ENCODE peak calls at places on chromosomes 13 and 19, in seven cellular contexts. O, P, H, A, D, R and K are unnamed samples.

GRCh38 chr19:49497047-49497789 is 984 bp downstream of the RPS11 start:
- DNase-seq in A (peak; percentile 78), R (peak; percentile 94), P (peak; percentile 77), H (peak; percentile 93), D (no peak), O (no peak), K (peak; percentile 59)

GRCh38 chr13:98014766-98015165 is 61.3 kb downstream of the IPO5 start:
- DNase-seq in D (peak; percentile 58), A (no peak), H (no peak), R (no peak), P (no peak), O (no peak), K (peak; percentile 78)

GRCh38 chr13:75876371-75877050 is 240.4 kb downstream of the LMO7 start:
- DNase-seq in O (peak; percentile 49), H (peak; percentile 73), R (no peak), P (peak; percentile 33), D (no peak), A (no peak), K (peak; percentile 76)

GRCh38 chr19:42250666-42251531 is 4.0 kb downstream of the ERF start:
- DNase-seq in R (peak; percentile 82), A (no peak), D (no peak), H (peak; percentile 7), O (peak; percentile 47), P (no peak), K (peak; percentile 52)

GRCh38 chr19:48635263-48635965 is 1.8 kb downstream of the DBP start:
- DNase-seq in A (peak; percentile 90), D (no peak), R (peak; percentile 95), O (peak; percentile 75), P (peak; percentile 74), H (peak; percentile 58), K (peak; percentile 47)

GRCh38 chr13:41231025-41231677 is 32.2 kb downstream of the MTRF1 start:
- DNase-seq in D (no peak), A (no peak), O (no peak), H (no peak), R (no peak), P (no peak), K (no peak)

GRCh38 chr13:72129117-72129516 is 262.1 kb upstream of the DACH1 start:
- DNase-seq in R (no peak), A (no peak), O (no peak), P (no peak), H (no peak), D (no peak), K (no peak)

GRCh38 chr13:49533586-49534269 is 38.0 kb downstream of the PHF11 start:
- DNase-seq in A (no peak), O (no peak), P (no peak), R (no peak), H (peak; percentile 58), D (no peak), K (no peak)

GRCh38 chr13:25862156-25862555 is 189.7 kb downstream of the SHISA2 start:
- DNase-seq in D (no peak), R (no peak), O (no peak), H (no peak), A (no peak), P (no peak), K (no peak)

DNA sequence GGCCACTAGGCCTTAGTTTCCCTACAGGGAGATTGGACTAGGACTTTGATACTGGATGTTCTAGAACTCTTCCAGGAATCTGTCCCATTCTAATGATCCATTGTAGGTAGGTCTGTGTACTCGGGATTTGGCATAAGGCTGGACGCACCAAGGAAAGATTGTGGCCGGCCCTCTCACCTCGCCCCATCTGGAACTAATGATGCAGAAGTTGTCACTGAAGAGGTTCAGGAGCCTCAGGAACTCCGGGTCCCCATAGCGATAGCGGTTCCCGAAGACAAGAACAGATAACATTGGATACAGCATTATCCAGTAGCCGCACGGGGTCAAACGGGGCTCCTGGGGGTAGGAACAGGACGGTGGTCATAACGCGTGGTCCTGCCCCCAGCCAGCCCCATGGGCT is 11.2 kb downstream of the EGLN2 start:
- DNase-seq in P (no peak), H (no peak), A (no peak), D (no peak), O (peak; percentile 28), R (peak; percentile 65), K (no peak)
- H3K4me3 ChIP-seq in P (no peak overlapping the region), H (no peak overlapping the region), A (no peak overlapping the region), D (no peak overlapping the region), O (no peak overlapping the region), R (peak overlapping the region; percentile 48), K (peak overlapping the region; percentile 49)

DNA sequence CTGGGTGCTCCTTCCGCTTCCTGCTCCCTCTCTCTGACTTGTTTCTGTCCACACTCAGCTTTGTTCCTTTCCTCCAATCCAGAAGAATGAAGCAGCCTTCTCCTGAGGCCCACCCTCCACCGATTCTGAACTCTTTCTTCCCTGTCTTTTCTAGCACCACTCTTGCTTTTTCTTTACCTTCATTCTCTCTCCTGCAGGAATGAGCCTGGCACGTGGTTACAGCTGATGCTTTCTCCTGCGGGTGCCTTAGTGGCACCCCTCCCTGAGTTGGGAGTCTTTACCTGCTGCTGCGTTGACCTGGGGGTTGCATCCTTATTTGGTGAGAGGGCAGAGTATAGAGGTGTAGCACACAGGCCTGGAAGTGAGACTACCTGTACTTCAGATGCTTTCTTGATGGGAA is 6.2 kb downstream of the UBAC2 start:
- DNase-seq in H (no peak), A (no peak), D (no peak), P (no peak), O (no peak), R (no peak), K (no peak)
- TF ChIP-seq CTCF in H (no peak), A (no peak), D (no peak), P (no peak), O (no peak), R (no peak), K (no peak)

GRCh38 chr19:15248648-15249559 is 16.7 kb upstream of the EPHX3 start:
- DNase-seq in R (no peak), P (peak; percentile 77), A (peak; percentile 83), H (no peak), D (peak; percentile 81), O (peak; percentile 84), K (peak; percentile 90)
- H3K4me3 ChIP-seq in R (no peak overlapping the region), P (no peak overlapping the region), A (no peak overlapping the region), H (no peak overlapping the region), D (no peak overlapping the region), O (no peak overlapping the region), K (no peak overlapping the region)

GRCh38 chr19:2577722-2578335 is 101.9 kb downstream of the GADD45B start:
- DNase-seq in P (no peak), H (no peak), D (no peak), A (no peak), R (peak; percentile 36), O (no peak), K (no peak)

GRCh38 chr19:2578391-2578826 is 102.5 kb downstream of the GADD45B start:
- DNase-seq in A (peak; percentile 55), O (no peak), P (peak; percentile 42), H (no peak), D (no peak), R (peak; percentile 66), K (peak; percentile 67)

GRCh38 chr19:2582984-2583956 is 107.3 kb downstream of the GADD45B start:
- DNase-seq in P (no peak), H (no peak), D (no peak), O (no peak), A (no peak), R (peak; percentile 47), K (no peak)

GRCh38 chr19:2578911-2579677 is 103.2 kb downstream of the GADD45B start:
- DNase-seq in H (peak; percentile 75), O (peak; percentile 88), A (peak; percentile 89), R (peak; percentile 93), P (peak; percentile 74), D (peak; percentile 64), K (peak; percentile 94)

GRCh38 chr19:2579678-2580280 is 103.9 kb downstream of the GADD45B start:
- DNase-seq in D (no peak), A (no peak), R (peak; percentile 47), O (no peak), P (no peak), H (no peak), K (no peak)
- TF ChIP-seq CTCF in D (no peak), A (no peak), R (no peak), O (no peak), P (no peak), H (no peak), K (no peak)

GRCh38 chr19:9791552-9792181 is 23.1 kb upstream of the ZNF846 start:
- DNase-seq in P (peak; percentile 64), A (peak; percentile 98), D (peak; percentile 76), H (peak; percentile 45), O (peak; percentile 100), R (peak; percentile 96), K (peak; percentile 99)
- H3K4me3 ChIP-seq in P (peak overlapping the region; percentile 61), A (peak overlapping the region; percentile 73), D (peak overlapping the region; percentile 86), H (peak overlapping the region; percentile 62), O (peak overlapping the region; percentile 44), R (peak overlapping the region; percentile 71), K (peak overlapping the region; percentile 90)

GRCh38 chr19:57351867-57352266 is 796 bp downstream of the ZNF304 start:
- DNase-seq in H (no peak), A (no peak), R (no peak), P (no peak), D (no peak), O (no peak), K (peak; percentile 28)
- TF ChIP-seq CTCF in H (no peak), A (no peak), R (no peak), P (no peak), D (no peak), O (no peak), K (no peak)

DNA sequence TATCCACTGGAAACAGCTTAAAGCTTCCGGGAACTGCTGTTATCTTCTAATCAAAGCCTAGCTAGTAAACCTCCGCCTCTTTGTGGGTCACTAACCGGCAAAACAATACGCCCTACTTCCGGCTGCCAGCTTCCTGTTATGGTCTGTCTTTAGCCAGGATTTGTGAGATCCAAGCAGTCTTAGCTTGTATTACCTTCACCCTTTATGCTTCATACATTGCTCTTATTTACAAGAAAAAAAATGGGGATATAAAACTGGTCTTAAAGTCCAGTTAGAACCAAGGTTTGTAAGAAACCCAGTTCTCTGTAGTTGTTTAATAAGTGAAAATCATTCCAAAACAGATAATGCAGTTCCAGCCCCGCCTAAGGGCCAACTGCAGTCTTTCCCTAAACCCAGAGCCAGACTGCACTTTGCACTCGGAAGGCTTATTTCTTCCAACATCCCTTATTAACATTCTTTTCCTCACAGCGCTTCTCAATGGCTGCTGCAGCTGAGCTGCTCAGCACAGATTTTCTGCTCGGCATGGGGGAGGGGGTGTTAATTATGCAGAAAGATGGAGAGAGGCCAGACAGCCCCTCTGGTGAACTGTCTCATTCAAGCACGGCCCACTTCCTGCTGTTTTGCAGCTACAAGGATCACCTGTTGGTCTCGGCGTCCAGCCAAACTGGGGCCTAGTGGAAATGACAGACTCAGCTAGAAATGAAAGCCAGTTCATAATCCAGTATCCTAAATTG is 368.4 kb downstream of the KLF12 start:
- DNase-seq in P (no peak), O (peak; percentile 74), R (peak; percentile 88), H (no peak), D (no peak), A (peak; percentile 68), K (peak; percentile 39)
- H3K4me3 ChIP-seq in P (no peak overlapping the region), O (no peak overlapping the region), R (peak overlapping the region; percentile 18), H (no peak overlapping the region), D (no peak overlapping the region), A (no peak overlapping the region), K (no peak overlapping the region)

DNA sequence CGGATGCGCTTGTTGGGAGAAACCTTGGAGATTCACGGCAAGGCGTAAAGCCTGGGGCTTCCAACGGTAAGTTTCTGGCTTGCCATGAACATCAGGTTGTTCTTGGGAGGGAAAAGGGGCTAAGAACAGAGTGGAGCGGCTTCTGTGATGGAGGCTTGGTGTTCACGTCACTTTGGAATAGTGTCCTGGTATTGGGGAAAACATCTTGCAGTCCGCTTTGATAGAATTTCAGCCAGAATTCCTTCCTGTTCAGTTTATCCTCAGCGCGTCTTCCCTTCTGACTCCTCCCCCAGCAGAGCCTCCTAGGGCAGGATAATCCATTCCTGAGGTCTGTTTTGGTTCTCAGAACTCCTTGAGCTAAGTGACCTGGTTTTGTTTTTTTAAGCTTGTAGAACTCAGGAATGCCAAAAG is 2.0 kb downstream of the KCTD15 start:
- DNase-seq in H (no peak), R (no peak), D (no peak), O (no peak), A (no peak), P (no peak), K (peak; percentile 58)
- TF ChIP-seq CTCF in H (no peak), R (no peak), D (no peak), O (no peak), A (no peak), P (no peak), K (no peak)